ENCODE peak calls at places on chromosomes 6 and 20, in four cellular contexts. C is HEK293T, H is K562, Y is HepG2. X is an unnamed sample.

GRCh38 chr20:6122873-6123649 is at the start of gene FERMT1:
- DNase-seq in C (peak), H (no peak), Y (peak), X (peak)

GRCh38 chr6:139863964-139864363 is 489.5 kb upstream of the CITED2 start:
- DNase-seq in C (no peak), H (no peak), Y (no peak), X (no peak)

GRCh38 chr20:46191611-46192010 is 73.5 kb downstream of the CD40 start:
- DNase-seq in C (no peak), H (no peak), Y (no peak), X (no peak)

GRCh38 chr20:53085720-53086119 is 113.6 kb downstream of the TSHZ2 start:
- DNase-seq in C (no peak), H (no peak), Y (no peak), X (no peak)

GRCh38 chr6:151493495-151494234 is at the start of gene CCDC170:
- DNase-seq in C (peak), H (no peak), Y (peak), X (peak)

GRCh38 chr20:24118781-24119175 is 130.2 kb upstream of the GGTLC1 start:
- DNase-seq in C (no peak), H (no peak), Y (no peak), X (no peak)

GRCh38 chr6:154868143-154868594 is 126.9 kb upstream of the TIAM2 start:
- DNase-seq in C (peak), H (peak), Y (peak), X (no peak)

GRCh38 chr6:144408151-144408550 is 123.0 kb downstream of the UTRN start:
- DNase-seq in C (peak), H (no peak), Y (no peak), X (no peak)

GRCh38 chr6:160462551-160463109 is 114.5 kb downstream of the SLC22A3 start:
- DNase-seq in C (no peak), H (no peak), Y (no peak), X (no peak)

GRCh38 chr6:46926481-46926880 is 4.7 kb upstream of the ADGRF5 start:
- DNase-seq in C (no peak), H (no peak), Y (no peak), X (no peak)

GRCh38 chr6:52233975-52234823 is 10.1 kb downstream of the IL17F start:
- DNase-seq in C (peak), H (peak), Y (peak), X (peak)

GRCh38 chr20:4607287-4607713 is 114.4 kb upstream of the PRND start:
- DNase-seq in C (peak), H (peak), Y (peak), X (peak)

GRCh38 chr6:76120302-76120701 is 47.8 kb upstream of the IMPG1 start:
- DNase-seq in C (no peak), H (no peak), Y (no peak), X (no peak)

GRCh38 chr6:53803081-53803860 is 8.5 kb downstream of the LRRC1 start:
- DNase-seq in C (no peak), H (no peak), Y (no peak), X (no peak)

GRCh38 chr20:41903614-41904013 is 285.4 kb upstream of the CHD6 start:
- DNase-seq in C (no peak), H (no peak), Y (no peak), X (no peak)

GRCh38 chr6:108564178-108564577 is 3.5 kb downstream of the FOXO3 start:
- DNase-seq in C (no peak), H (no peak), Y (no peak), X (no peak)

GRCh38 chr6:142758257-142759025 is 186.5 kb downstream of the HIVEP2 start:
- DNase-seq in C (no peak), H (no peak), Y (no peak), X (no peak)

GRCh38 chr6:142753196-142753595 is 191.8 kb downstream of the HIVEP2 start:
- DNase-seq in C (no peak), H (no peak), Y (no peak), X (no peak)

GRCh38 chr6:142757827-142758226 is 187.1 kb downstream of the HIVEP2 start:
- DNase-seq in C (no peak), H (no peak), Y (no peak), X (no peak)

GRCh38 chr6:142752348-142752747 is 192.6 kb downstream of the HIVEP2 start:
- DNase-seq in C (no peak), H (no peak), Y (no peak), X (no peak)

GRCh38 chr6:142756215-142756630 is 188.8 kb downstream of the HIVEP2 start:
- DNase-seq in C (no peak), H (no peak), Y (peak), X (no peak)
- TF ChIP-seq ELF4 in C (no peak), H (no peak), Y (no peak), X (no peak)

DNA sequence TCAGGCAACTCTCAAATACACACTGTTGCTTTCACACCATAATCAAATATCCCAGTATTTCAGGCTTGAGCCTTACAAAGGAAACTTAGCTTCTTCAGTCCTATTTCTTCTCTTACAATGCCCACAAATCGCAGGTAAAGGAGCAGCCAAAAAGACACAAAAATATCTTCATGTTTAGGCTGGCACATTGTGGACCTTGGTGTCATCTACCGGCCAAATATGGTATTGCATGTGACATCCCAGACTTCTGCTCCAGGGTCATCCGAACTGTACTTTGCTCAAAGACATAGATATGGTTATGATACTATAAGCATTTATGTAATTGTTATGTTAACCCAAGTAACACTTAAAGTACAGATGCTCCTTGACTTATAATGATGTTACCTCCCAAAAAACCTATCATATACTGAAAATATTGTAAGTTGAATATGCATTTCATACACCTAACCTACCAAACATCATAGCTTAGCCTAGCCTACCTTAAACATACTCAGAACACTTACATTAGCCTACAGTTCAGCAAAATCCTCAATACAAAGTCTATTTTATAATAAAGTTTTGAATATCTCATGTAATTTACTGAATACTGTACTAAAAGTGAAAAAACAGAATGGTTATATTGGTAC is 4.6 kb downstream of the OR2H2 start:
- DNase-seq in C (peak), H (peak), Y (peak), X (peak)
- TF ChIP-seq ELF4 in C (no peak), H (no peak), Y (no peak), X (no peak)

GRCh38 chr6:32625137-32625536 is 12.1 kb upstream of the HLA-DQA1 start:
- DNase-seq in C (no peak), H (no peak), Y (no peak), X (no peak)

GRCh38 chr6:32621372-32621771 is 15.8 kb upstream of the HLA-DQA1 start:
- DNase-seq in C (no peak), H (no peak), Y (no peak), X (no peak)

GRCh38 chr6:32623693-32624092 is 13.5 kb upstream of the HLA-DQA1 start:
- DNase-seq in C (no peak), H (no peak), Y (no peak), X (no peak)

GRCh38 chr6:32624565-32624964 is 12.6 kb upstream of the HLA-DQA1 start:
- DNase-seq in C (no peak), H (no peak), Y (no peak), X (no peak)

GRCh38 chr6:32622545-32623401 is 14.4 kb upstream of the HLA-DQA1 start:
- DNase-seq in C (peak), H (peak), Y (peak), X (no peak)
- TF ChIP-seq ELF4 in C (no peak), H (no peak), Y (no peak), X (no peak)

GRCh38 chr20:63041776-63042175 is 35.0 kb upstream of the BHLHE23 start:
- DNase-seq in C (no peak), H (no peak), Y (no peak), X (no peak)

GRCh38 chr20:63043348-63044203 is 36.8 kb upstream of the BHLHE23 start:
- DNase-seq in C (no peak), H (no peak), Y (no peak), X (no peak)

GRCh38 chr20:63044204-63044600 is 37.4 kb upstream of the BHLHE23 start:
- DNase-seq in C (no peak), H (no peak), Y (no peak), X (no peak)

GRCh38 chr20:63044605-63045004 is 37.8 kb upstream of the BHLHE23 start:
- DNase-seq in C (no peak), H (no peak), Y (no peak), X (no peak)

GRCh38 chr20:63042448-63043071 is 35.8 kb upstream of the BHLHE23 start:
- DNase-seq in C (no peak), H (no peak), Y (no peak), X (no peak)
- TF ChIP-seq ELF4 in C (no peak), H (no peak), Y (no peak), X (no peak)

GRCh38 chr6:169312658-169313346 is 59.2 kb upstream of the THBS2 start:
- DNase-seq in C (no peak), H (no peak), Y (peak), X (no peak)
- TF ChIP-seq ELF4 in C (no peak), H (no peak), Y (no peak), X (no peak)

GRCh38 chr20:19382371-19382770 is 169.9 kb downstream of the SLC24A3 start:
- DNase-seq in C (no peak), H (no peak), Y (no peak), X (no peak)
- TF ChIP-seq ELF4 in C (no peak), H (no peak), Y (no peak), X (no peak)

DNA sequence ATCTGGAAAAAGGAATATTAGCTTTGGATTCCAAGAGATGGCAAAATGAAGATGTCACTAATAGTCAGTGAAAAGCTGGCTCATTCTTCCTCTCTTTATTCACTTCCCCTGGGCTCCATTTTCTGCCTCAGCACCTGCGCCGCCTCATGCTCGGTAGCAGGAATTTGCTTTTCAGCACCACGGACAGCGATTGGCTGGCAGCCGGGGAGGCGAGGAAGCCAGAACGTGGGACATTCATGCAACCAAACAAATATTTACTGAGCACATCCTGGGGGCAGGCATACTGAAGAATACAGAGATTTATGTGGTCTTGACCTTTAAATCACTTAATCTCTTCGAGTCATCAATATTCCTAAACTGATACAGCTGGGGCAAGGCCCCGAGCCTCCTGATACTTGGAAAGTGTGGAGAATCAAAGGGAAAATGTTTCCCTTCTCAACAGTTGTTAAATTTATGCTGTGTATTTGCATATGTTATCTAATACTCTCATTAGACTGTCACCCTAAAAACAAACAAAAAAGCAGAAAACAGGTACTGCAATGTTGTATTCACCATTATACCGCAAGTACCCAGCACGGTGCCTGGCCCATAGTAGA is 12.1 kb upstream of the PDYN start:
- DNase-seq in C (peak), H (peak), Y (peak), X (peak)
- TF ChIP-seq ELF4 in C (no peak), H (no peak), Y (peak), X (peak)